ENCODE peak calls at places on chromosomes 11 and 22, in seven cellular contexts. One of them, this sample, is unnamed.

GRCh38 chr11:117808768-117809167 is 11.8 kb upstream of the DSCAML1 start:
- DNase-seq in mesenchymal stem cell: no peak
- DNase-seq in uterus: no peak
- DNase-seq in progenitor cell of endocrine pancreas: no peak
- DNase-seq in astrocyte of the spinal cord: no peak
- DNase-seq in LoVo: no peak
- DNase-seq in memory B cell: no peak
- DNase-seq in this sample: no peak

GRCh38 chr11:127274328-127274676 is 273.7 kb upstream of the KIRREL3 start:
- DNase-seq in mesenchymal stem cell: no peak
- DNase-seq in uterus: no peak
- DNase-seq in progenitor cell of endocrine pancreas: no peak
- DNase-seq in astrocyte of the spinal cord: no peak
- DNase-seq in LoVo: no peak
- DNase-seq in memory B cell: no peak
- DNase-seq in this sample: no peak

GRCh38 chr11:77619576-77620198 is 17.9 kb downstream of the CLNS1A start:
- DNase-seq in mesenchymal stem cell: peak
- DNase-seq in uterus: no peak
- DNase-seq in progenitor cell of endocrine pancreas: no peak
- DNase-seq in astrocyte of the spinal cord: peak
- DNase-seq in LoVo: peak
- DNase-seq in memory B cell: peak
- DNase-seq in this sample: no peak

GRCh38 chr22:30856699-30857098 is 111.9 kb downstream of the MORC2 start:
- DNase-seq in mesenchymal stem cell: no peak
- DNase-seq in uterus: no peak
- DNase-seq in progenitor cell of endocrine pancreas: no peak
- DNase-seq in astrocyte of the spinal cord: no peak
- DNase-seq in LoVo: no peak
- DNase-seq in memory B cell: no peak
- DNase-seq in this sample: no peak

GRCh38 chr11:61657566-61657965 is 22.6 kb upstream of the DAGLA start:
- DNase-seq in mesenchymal stem cell: no peak
- DNase-seq in uterus: no peak
- DNase-seq in progenitor cell of endocrine pancreas: no peak
- DNase-seq in astrocyte of the spinal cord: no peak
- DNase-seq in LoVo: peak
- DNase-seq in memory B cell: no peak
- DNase-seq in this sample: no peak

GRCh38 chr11:120388261-120388660 is 52.0 kb downstream of the ARHGEF12 start:
- DNase-seq in mesenchymal stem cell: no peak
- DNase-seq in uterus: no peak
- DNase-seq in progenitor cell of endocrine pancreas: no peak
- DNase-seq in astrocyte of the spinal cord: no peak
- DNase-seq in LoVo: no peak
- DNase-seq in memory B cell: no peak
- DNase-seq in this sample: no peak

GRCh38 chr22:27726726-27727449 is 74.7 kb downstream of the MN1 start:
- DNase-seq in mesenchymal stem cell: peak
- DNase-seq in uterus: peak
- DNase-seq in progenitor cell of endocrine pancreas: no peak
- DNase-seq in astrocyte of the spinal cord: peak
- DNase-seq in LoVo: peak
- DNase-seq in memory B cell: no peak
- DNase-seq in this sample: no peak

GRCh38 chr11:107608809-107609208 is 17.9 kb downstream of the ELMOD1 start:
- DNase-seq in mesenchymal stem cell: no peak
- DNase-seq in uterus: no peak
- DNase-seq in progenitor cell of endocrine pancreas: no peak
- DNase-seq in astrocyte of the spinal cord: no peak
- DNase-seq in LoVo: no peak
- DNase-seq in memory B cell: no peak
- DNase-seq in this sample: no peak

GRCh38 chr11:111307472-111308108 is 9.2 kb downstream of the POU2AF3 start:
- DNase-seq in mesenchymal stem cell: no peak
- DNase-seq in uterus: no peak
- DNase-seq in progenitor cell of endocrine pancreas: no peak
- DNase-seq in astrocyte of the spinal cord: no peak
- DNase-seq in LoVo: no peak
- DNase-seq in memory B cell: no peak
- DNase-seq in this sample: no peak

GRCh38 chr11:118610773-118611432 is 3.5 kb downstream of the PHLDB1 start:
- DNase-seq in mesenchymal stem cell: peak
- DNase-seq in uterus: peak
- DNase-seq in progenitor cell of endocrine pancreas: peak
- DNase-seq in astrocyte of the spinal cord: peak
- DNase-seq in LoVo: peak
- DNase-seq in memory B cell: peak
- DNase-seq in this sample: peak

GRCh38 chr11:67027943-67028542 is 5.1 kb downstream of the SYT12 start:
- DNase-seq in mesenchymal stem cell: no peak
- DNase-seq in uterus: no peak
- DNase-seq in progenitor cell of endocrine pancreas: no peak
- DNase-seq in astrocyte of the spinal cord: no peak
- DNase-seq in LoVo: no peak
- DNase-seq in memory B cell: peak
- DNase-seq in this sample: no peak

GRCh38 chr11:33695051-33695566 is 5.5 kb downstream of the C11orf91 start:
- DNase-seq in mesenchymal stem cell: no peak
- DNase-seq in uterus: no peak
- DNase-seq in progenitor cell of endocrine pancreas: peak
- DNase-seq in astrocyte of the spinal cord: no peak
- DNase-seq in LoVo: no peak
- DNase-seq in memory B cell: no peak
- DNase-seq in this sample: no peak

GRCh38 chr22:43543522-43544281 is 131.9 kb downstream of the MPPED1 start:
- DNase-seq in mesenchymal stem cell: no peak
- DNase-seq in uterus: no peak
- DNase-seq in progenitor cell of endocrine pancreas: no peak
- DNase-seq in astrocyte of the spinal cord: no peak
- DNase-seq in LoVo: no peak
- DNase-seq in memory B cell: no peak
- DNase-seq in this sample: no peak

GRCh38 chr11:119168471-119169271 is at the start of gene NLRX1:
- DNase-seq in mesenchymal stem cell: peak
- DNase-seq in uterus: peak
- DNase-seq in progenitor cell of endocrine pancreas: peak
- DNase-seq in astrocyte of the spinal cord: peak
- DNase-seq in LoVo: peak
- DNase-seq in memory B cell: peak
- DNase-seq in this sample: peak

GRCh38 chr22:33451851-33452469 is 393.8 kb upstream of the SYN3 start:
- DNase-seq in mesenchymal stem cell: peak
- DNase-seq in uterus: no peak
- DNase-seq in progenitor cell of endocrine pancreas: no peak
- DNase-seq in astrocyte of the spinal cord: no peak
- DNase-seq in LoVo: no peak
- DNase-seq in memory B cell: no peak
- DNase-seq in this sample: no peak

GRCh38 chr22:19120829-19121630 is 1.2 kb downstream of the DGCR2 start:
- DNase-seq in mesenchymal stem cell: peak
- DNase-seq in uterus: no peak
- DNase-seq in progenitor cell of endocrine pancreas: peak
- DNase-seq in astrocyte of the spinal cord: peak
- DNase-seq in LoVo: peak
- DNase-seq in memory B cell: no peak
- DNase-seq in this sample: no peak

GRCh38 chr11:73307323-73308002 is 613 bp upstream of the ARHGEF17 start:
- DNase-seq in mesenchymal stem cell: peak
- DNase-seq in uterus: peak
- DNase-seq in progenitor cell of endocrine pancreas: peak
- DNase-seq in astrocyte of the spinal cord: peak
- DNase-seq in LoVo: peak
- DNase-seq in memory B cell: peak
- DNase-seq in this sample: peak

GRCh38 chr11:22193348-22194051 is 615 bp downstream of the ANO5 start:
- DNase-seq in mesenchymal stem cell: no peak
- DNase-seq in uterus: no peak
- DNase-seq in progenitor cell of endocrine pancreas: peak
- DNase-seq in astrocyte of the spinal cord: no peak
- DNase-seq in LoVo: no peak
- DNase-seq in memory B cell: no peak
- DNase-seq in this sample: peak

GRCh38 chr11:76805206-76805913 is 22.2 kb downstream of the TSKU start:
- DNase-seq in mesenchymal stem cell: peak
- DNase-seq in uterus: no peak
- DNase-seq in progenitor cell of endocrine pancreas: no peak
- DNase-seq in astrocyte of the spinal cord: no peak
- DNase-seq in LoVo: no peak
- DNase-seq in memory B cell: no peak
- DNase-seq in this sample: no peak